ENCODE peak calls at places on chromosomes 3 and 15, in seven cellular contexts. One of them, this sample, is unnamed.

GRCh38 chr3:72380193-72380592 is 468.1 kb downstream of the SHQ1 start:
- DNase-seq in K562: no peak
- DNase-seq in HCT116: no peak
- DNase-seq in H1: no peak
- DNase-seq in SK-N-SH: no peak
- DNase-seq in GM12878: no peak
- DNase-seq in HepG2: no peak
- DNase-seq in this sample: no peak

GRCh38 chr3:122283796-122284445 is 41.1 kb upstream of the CSTA start:
- DNase-seq in K562: no peak
- DNase-seq in HCT116: no peak
- DNase-seq in H1: no peak
- DNase-seq in SK-N-SH: peak; percentile 12
- DNase-seq in GM12878: no peak
- DNase-seq in HepG2: no peak
- DNase-seq in this sample: no peak

GRCh38 chr3:140276698-140277097 is 341.7 kb downstream of the CLSTN2 start:
- DNase-seq in K562: peak; percentile 24
- DNase-seq in HCT116: peak; percentile 12
- DNase-seq in H1: no peak
- DNase-seq in SK-N-SH: no peak
- DNase-seq in GM12878: no peak
- DNase-seq in HepG2: peak; percentile 9
- DNase-seq in this sample: no peak

GRCh38 chr15:59918994-59919951 is 84.8 kb upstream of the FOXB1 start:
- DNase-seq in K562: no peak
- DNase-seq in HCT116: no peak
- DNase-seq in H1: no peak
- DNase-seq in SK-N-SH: no peak
- DNase-seq in GM12878: peak; percentile 57
- DNase-seq in HepG2: no peak
- DNase-seq in this sample: no peak

GRCh38 chr3:55701997-55702396 is 214.9 kb upstream of the WNT5A start:
- DNase-seq in K562: no peak
- DNase-seq in HCT116: no peak
- DNase-seq in H1: no peak
- DNase-seq in SK-N-SH: no peak
- DNase-seq in GM12878: no peak
- DNase-seq in HepG2: no peak
- DNase-seq in this sample: no peak

GRCh38 chr15:83282859-83283812 is 1.3 kb downstream of the BNC1 start:
- DNase-seq in K562: no peak
- DNase-seq in HCT116: no peak
- DNase-seq in H1: peak; percentile 73
- DNase-seq in SK-N-SH: peak; percentile 59
- DNase-seq in GM12878: no peak
- DNase-seq in HepG2: no peak
- DNase-seq in this sample: no peak

GRCh38 chr3:65110661-65111060 is 422.9 kb upstream of the ADAMTS9 start:
- DNase-seq in K562: no peak
- DNase-seq in HCT116: no peak
- DNase-seq in H1: no peak
- DNase-seq in SK-N-SH: no peak
- DNase-seq in GM12878: no peak
- DNase-seq in HepG2: no peak
- DNase-seq in this sample: no peak

GRCh38 chr3:147393261-147393964 is 12.9 kb downstream of the ZIC4 start:
- DNase-seq in K562: no peak
- DNase-seq in HCT116: no peak
- DNase-seq in H1: peak; percentile 88
- DNase-seq in SK-N-SH: peak; percentile 88
- DNase-seq in GM12878: no peak
- DNase-seq in HepG2: no peak
- DNase-seq in this sample: no peak

GRCh38 chr3:149080699-149081091 is 5.6 kb downstream of the HLTF start:
- DNase-seq in K562: no peak
- DNase-seq in HCT116: no peak
- DNase-seq in H1: no peak
- DNase-seq in SK-N-SH: no peak
- DNase-seq in GM12878: no peak
- DNase-seq in HepG2: no peak
- DNase-seq in this sample: no peak

GRCh38 chr15:68676926-68677325 is 98.1 kb downstream of the CORO2B start:
- DNase-seq in K562: no peak
- DNase-seq in HCT116: no peak
- DNase-seq in H1: no peak
- DNase-seq in SK-N-SH: no peak
- DNase-seq in GM12878: no peak
- DNase-seq in HepG2: no peak
- DNase-seq in this sample: no peak

DNA sequence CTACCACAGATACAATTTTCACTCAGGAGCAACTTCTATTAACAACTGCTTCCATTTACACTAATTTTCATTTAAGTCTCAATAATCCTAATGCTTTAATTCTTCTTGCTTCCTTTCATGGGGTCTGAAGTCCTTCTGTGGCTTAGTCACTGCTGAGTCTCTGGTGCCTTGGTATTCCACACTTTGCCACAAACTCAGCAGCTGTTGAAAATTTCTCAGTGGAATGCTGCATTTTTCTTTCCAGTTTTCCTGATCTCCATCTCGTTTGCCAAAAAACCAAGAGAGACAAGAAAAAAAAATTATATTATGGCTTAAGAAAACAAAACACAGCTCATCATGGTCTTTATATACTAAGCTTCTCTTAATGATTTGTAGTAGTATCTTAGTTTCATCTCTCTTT is 269.2 kb upstream of the AZI2 start:
- DNase-seq in K562: no peak
- DNase-seq in HCT116: no peak
- DNase-seq in H1: no peak
- DNase-seq in SK-N-SH: no peak
- DNase-seq in GM12878: no peak
- DNase-seq in HepG2: no peak
- DNase-seq in this sample: no peak
- TF ChIP-seq JUND in K562: no peak
- TF ChIP-seq JUND in HCT116: no peak
- TF ChIP-seq JUND in H1: no peak
- TF ChIP-seq JUND in SK-N-SH: no peak
- TF ChIP-seq JUND in GM12878: no peak
- TF ChIP-seq JUND in HepG2: no peak
- TF ChIP-seq JUND in this sample: no peak

GRCh38 chr15:80701676-80702311 is 6.7 kb downstream of the ABHD17C start:
- DNase-seq in K562: no peak
- DNase-seq in HCT116: no peak
- DNase-seq in H1: no peak
- DNase-seq in SK-N-SH: peak; percentile 30
- DNase-seq in GM12878: no peak
- DNase-seq in HepG2: no peak
- DNase-seq in this sample: no peak
- TF ChIP-seq JUND in K562: no peak
- TF ChIP-seq JUND in HCT116: no peak
- TF ChIP-seq JUND in H1: no peak
- TF ChIP-seq JUND in SK-N-SH: no peak
- TF ChIP-seq JUND in GM12878: no peak
- TF ChIP-seq JUND in HepG2: no peak
- TF ChIP-seq JUND in this sample: no peak

GRCh38 chr3:44104043-44104442 is 137.6 kb upstream of the TOPAZ1 start:
- DNase-seq in K562: no peak
- DNase-seq in HCT116: no peak
- DNase-seq in H1: no peak
- DNase-seq in SK-N-SH: no peak
- DNase-seq in GM12878: no peak
- DNase-seq in HepG2: no peak
- DNase-seq in this sample: no peak

GRCh38 chr3:44106761-44107160 is 134.9 kb upstream of the TOPAZ1 start:
- DNase-seq in K562: no peak
- DNase-seq in HCT116: no peak
- DNase-seq in H1: no peak
- DNase-seq in SK-N-SH: no peak
- DNase-seq in GM12878: no peak
- DNase-seq in HepG2: no peak
- DNase-seq in this sample: no peak

GRCh38 chr3:44108481-44108880 is 133.2 kb upstream of the TOPAZ1 start:
- DNase-seq in K562: no peak
- DNase-seq in HCT116: no peak
- DNase-seq in H1: no peak
- DNase-seq in SK-N-SH: no peak
- DNase-seq in GM12878: no peak
- DNase-seq in HepG2: no peak
- DNase-seq in this sample: no peak

GRCh38 chr3:44104668-44105321 is 136.9 kb upstream of the TOPAZ1 start:
- DNase-seq in K562: peak; percentile 14
- DNase-seq in HCT116: peak; percentile 78
- DNase-seq in H1: no peak
- DNase-seq in SK-N-SH: no peak
- DNase-seq in GM12878: peak; percentile 81
- DNase-seq in HepG2: no peak
- DNase-seq in this sample: no peak

GRCh38 chr3:44105571-44105970 is 136.1 kb upstream of the TOPAZ1 start:
- DNase-seq in K562: no peak
- DNase-seq in HCT116: no peak
- DNase-seq in H1: no peak
- DNase-seq in SK-N-SH: no peak
- DNase-seq in GM12878: no peak
- DNase-seq in HepG2: no peak
- DNase-seq in this sample: no peak
- TF ChIP-seq JUND in K562: no peak
- TF ChIP-seq JUND in HCT116: no peak
- TF ChIP-seq JUND in H1: no peak
- TF ChIP-seq JUND in SK-N-SH: no peak
- TF ChIP-seq JUND in GM12878: no peak
- TF ChIP-seq JUND in HepG2: no peak
- TF ChIP-seq JUND in this sample: no peak

GRCh38 chr15:88912500-88912921 is 668 bp downstream of the MFGE8 start:
- DNase-seq in K562: peak; percentile 53
- DNase-seq in HCT116: no peak
- DNase-seq in H1: no peak
- DNase-seq in SK-N-SH: peak; percentile 64
- DNase-seq in GM12878: no peak
- DNase-seq in HepG2: no peak
- DNase-seq in this sample: no peak
- TF ChIP-seq JUND in K562: no peak
- TF ChIP-seq JUND in HCT116: no peak
- TF ChIP-seq JUND in H1: no peak
- TF ChIP-seq JUND in SK-N-SH: no peak
- TF ChIP-seq JUND in GM12878: no peak
- TF ChIP-seq JUND in HepG2: no peak
- TF ChIP-seq JUND in this sample: no peak

GRCh38 chr3:12409625-12410596 is 74.4 kb upstream of the TSEN2 start:
- DNase-seq in K562: no peak
- DNase-seq in HCT116: no peak
- DNase-seq in H1: no peak
- DNase-seq in SK-N-SH: no peak
- DNase-seq in GM12878: no peak
- DNase-seq in HepG2: peak; percentile 88
- DNase-seq in this sample: no peak

GRCh38 chr3:12401208-12401607 is 83.1 kb upstream of the TSEN2 start:
- DNase-seq in K562: no peak
- DNase-seq in HCT116: no peak
- DNase-seq in H1: no peak
- DNase-seq in SK-N-SH: no peak
- DNase-seq in GM12878: no peak
- DNase-seq in HepG2: no peak
- DNase-seq in this sample: no peak

GRCh38 chr3:12400795-12401194 is 83.5 kb upstream of the TSEN2 start:
- DNase-seq in K562: no peak
- DNase-seq in HCT116: peak; percentile 21
- DNase-seq in H1: no peak
- DNase-seq in SK-N-SH: no peak
- DNase-seq in GM12878: no peak
- DNase-seq in HepG2: no peak
- DNase-seq in this sample: no peak

GRCh38 chr3:12408984-12409383 is 75.3 kb upstream of the TSEN2 start:
- DNase-seq in K562: no peak
- DNase-seq in HCT116: no peak
- DNase-seq in H1: no peak
- DNase-seq in SK-N-SH: no peak
- DNase-seq in GM12878: no peak
- DNase-seq in HepG2: peak; percentile 87
- DNase-seq in this sample: no peak

GRCh38 chr3:12405432-12406272 is 78.6 kb upstream of the TSEN2 start:
- DNase-seq in K562: peak; percentile 84
- DNase-seq in HCT116: peak; percentile 92
- DNase-seq in H1: no peak
- DNase-seq in SK-N-SH: no peak
- DNase-seq in GM12878: no peak
- DNase-seq in HepG2: peak; percentile 99
- DNase-seq in this sample: no peak
- TF ChIP-seq JUND in K562: peak; percentile 99
- TF ChIP-seq JUND in HCT116: peak; percentile 98
- TF ChIP-seq JUND in H1: no peak
- TF ChIP-seq JUND in SK-N-SH: peak; percentile 94
- TF ChIP-seq JUND in GM12878: no peak
- TF ChIP-seq JUND in HepG2: peak; percentile 99
- TF ChIP-seq JUND in this sample: no peak

DNA sequence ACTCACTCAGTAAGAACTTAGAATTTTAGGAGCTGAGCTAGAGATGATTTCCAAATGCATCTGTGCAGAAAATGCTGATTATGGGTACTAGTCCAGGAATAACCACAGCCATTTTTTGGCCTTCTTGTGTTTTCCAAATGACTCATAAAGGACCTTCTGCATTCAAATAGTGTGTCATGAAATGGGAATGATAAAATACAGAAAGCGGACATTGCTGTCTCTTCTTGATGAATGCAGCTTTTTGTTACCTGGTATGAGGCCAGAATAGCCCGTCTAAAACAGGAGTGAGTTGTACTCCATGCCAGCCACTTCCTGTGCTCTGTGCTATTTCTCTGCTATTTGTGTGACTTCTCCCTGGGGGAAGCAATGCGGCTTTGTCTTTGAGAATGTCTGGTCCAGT is 20.5 kb upstream of the FRMD5 start:
- DNase-seq in K562: no peak
- DNase-seq in HCT116: peak; percentile 85
- DNase-seq in H1: no peak
- DNase-seq in SK-N-SH: no peak
- DNase-seq in GM12878: no peak
- DNase-seq in HepG2: peak; percentile 74
- DNase-seq in this sample: no peak
- TF ChIP-seq JUND in K562: no peak
- TF ChIP-seq JUND in HCT116: peak; percentile 91
- TF ChIP-seq JUND in H1: no peak
- TF ChIP-seq JUND in SK-N-SH: peak; percentile 98
- TF ChIP-seq JUND in GM12878: no peak
- TF ChIP-seq JUND in HepG2: no peak
- TF ChIP-seq JUND in this sample: no peak

GRCh38 chr15:95146476-95146875 is 915.1 kb downstream of the MCTP2 start:
- DNase-seq in K562: no peak
- DNase-seq in HCT116: no peak
- DNase-seq in H1: no peak
- DNase-seq in SK-N-SH: no peak
- DNase-seq in GM12878: no peak
- DNase-seq in HepG2: no peak
- DNase-seq in this sample: no peak

GRCh38 chr15:95142441-95142840 is 911.1 kb downstream of the MCTP2 start:
- DNase-seq in K562: no peak
- DNase-seq in HCT116: no peak
- DNase-seq in H1: no peak
- DNase-seq in SK-N-SH: no peak
- DNase-seq in GM12878: no peak
- DNase-seq in HepG2: no peak
- DNase-seq in this sample: no peak

GRCh38 chr15:95138604-95139270 is 907.4 kb downstream of the MCTP2 start:
- DNase-seq in K562: no peak
- DNase-seq in HCT116: no peak
- DNase-seq in H1: no peak
- DNase-seq in SK-N-SH: no peak
- DNase-seq in GM12878: no peak
- DNase-seq in HepG2: no peak
- DNase-seq in this sample: no peak

GRCh38 chr15:95141486-95141885 is 910.1 kb downstream of the MCTP2 start:
- DNase-seq in K562: no peak
- DNase-seq in HCT116: no peak
- DNase-seq in H1: no peak
- DNase-seq in SK-N-SH: no peak
- DNase-seq in GM12878: no peak
- DNase-seq in HepG2: no peak
- DNase-seq in this sample: no peak
- TF ChIP-seq JUND in K562: no peak
- TF ChIP-seq JUND in HCT116: no peak
- TF ChIP-seq JUND in H1: no peak
- TF ChIP-seq JUND in SK-N-SH: no peak
- TF ChIP-seq JUND in GM12878: no peak
- TF ChIP-seq JUND in HepG2: no peak
- TF ChIP-seq JUND in this sample: no peak